ENCODE peak calls at places on chromosomes 2 and 18, in five cellular contexts. U is upper lobe of right lung, R is neuronal stem cell, P is astrocyte of the spinal cord, J is K562. M is an unnamed sample.

GRCh38 chr2:225112362-225113111 is 70.3 kb upstream of the DOCK10 start:
- DNase-seq in U (no peak), R (no peak), P (no peak), J (no peak), M (no peak)

GRCh38 chr2:128784626-128785306 is 466.1 kb upstream of the HS6ST1 start:
- DNase-seq in U (peak), R (no peak), P (no peak), J (no peak), M (no peak)

GRCh38 chr2:105873721-105874120 is 129.0 kb downstream of the NCK2 start:
- DNase-seq in U (no peak), R (peak), P (peak), J (peak), M (peak)

GRCh38 chr2:120809576-120810440 is 74.1 kb downstream of the GLI2 start:
- DNase-seq in U (no peak), R (no peak), P (no peak), J (no peak), M (no peak)

GRCh38 chr2:7703048-7703447 is 785.8 kb downstream of the RNF144A start:
- DNase-seq in U (no peak), R (no peak), P (no peak), J (no peak), M (no peak)

GRCh38 chr18:51030537-51031258 is 685 bp downstream of the SMAD4 start:
- DNase-seq in U (peak), R (peak), P (peak), J (peak), M (peak)

GRCh38 chr2:60439219-60439974 is 114.1 kb downstream of the BCL11A start:
- DNase-seq in U (peak), R (no peak), P (no peak), J (peak), M (peak)

GRCh38 chr2:145800201-145801091 is 1280.5 kb upstream of the ZEB2 start:
- DNase-seq in U (no peak), R (no peak), P (no peak), J (no peak), M (no peak)

GRCh38 chr2:151481744-151482143 is 72.0 kb downstream of the RIF1 start:
- DNase-seq in U (no peak), R (no peak), P (no peak), J (no peak), M (no peak)

GRCh38 chr18:13629841-13630747 is 96.3 kb downstream of the FAM210A start:
- DNase-seq in U (no peak), R (peak), P (peak), J (peak), M (peak)

GRCh38 chr2:74985983-74986382 is 27.5 kb downstream of the POLE4 start:
- DNase-seq in U (no peak), R (no peak), P (no peak), J (no peak), M (no peak)

GRCh38 chr2:137865954-137866540 is 98.2 kb upstream of the HNMT start:
- DNase-seq in U (no peak), R (peak), P (peak), J (peak), M (peak)

GRCh38 chr18:80074183-80074582 is 34.9 kb upstream of the ADNP2 start:
- DNase-seq in U (no peak), R (no peak), P (no peak), J (no peak), M (no peak)

GRCh38 chr2:100865819-100866462 is 46.0 kb downstream of the NPAS2 start:
- DNase-seq in U (no peak), R (no peak), P (peak), J (no peak), M (peak)

GRCh38 chr2:171523339-171523931 is 1.2 kb downstream of the CYBRD1 start:
- DNase-seq in U (peak), R (peak), P (peak), J (peak), M (peak)

GRCh38 chr2:18891598-18892345 is 302.4 kb upstream of the NT5C1B start:
- DNase-seq in U (no peak), R (no peak), P (no peak), J (no peak), M (no peak)

GRCh38 chr2:56806924-56807323 is 623.1 kb downstream of the CCDC85A start:
- DNase-seq in U (no peak), R (no peak), P (no peak), J (no peak), M (no peak)

GRCh38 chr2:1609706-1610485 is 134.4 kb downstream of the PXDN start:
- DNase-seq in U (peak), R (no peak), P (no peak), J (no peak), M (no peak)

GRCh38 chr2:238169708-238170251 is 11.0 kb downstream of the ERFE start:
- DNase-seq in U (peak), R (no peak), P (peak), J (no peak), M (peak)

GRCh38 chr2:8306530-8307351 is 375.1 kb upstream of the ID2 start:
- DNase-seq in U (no peak), R (no peak), P (peak), J (no peak), M (no peak)

GRCh38 chr2:42809876-42810125 is 17.4 kb upstream of the HAAO start:
- DNase-seq in U (peak), R (no peak), P (no peak), J (peak), M (no peak)

GRCh38 chr18:32389868-32390267 is 80.8 kb downstream of the GAREM1 start:
- DNase-seq in U (peak), R (no peak), P (no peak), J (no peak), M (no peak)

GRCh38 chr2:25072606-25073005 is 30.7 kb downstream of the EFR3B start:
- DNase-seq in U (no peak), R (no peak), P (no peak), J (no peak), M (no peak)

GRCh38 chr2:29012211-29012681 is 31.1 kb downstream of the TOGARAM2 start:
- DNase-seq in U (no peak), R (no peak), P (peak), J (no peak), M (peak)

GRCh38 chr2:26911911-26912861 is 58.3 kb upstream of the MAPRE3 start:
- DNase-seq in U (no peak), R (peak), P (no peak), J (no peak), M (no peak)

GRCh38 chr18:60865801-60866200 is 467.4 kb upstream of the CDH20 start:
- DNase-seq in U (no peak), R (peak), P (no peak), J (no peak), M (no peak)

GRCh38 chr2:157971702-157972101 is 95.6 kb upstream of the ACVR1 start:
- DNase-seq in U (no peak), R (no peak), P (peak), J (no peak), M (no peak)

GRCh38 chr2:119680457-119681195 is 1.6 kb downstream of the TMEM177 start:
- DNase-seq in U (no peak), R (no peak), P (no peak), J (no peak), M (no peak)

DNA sequence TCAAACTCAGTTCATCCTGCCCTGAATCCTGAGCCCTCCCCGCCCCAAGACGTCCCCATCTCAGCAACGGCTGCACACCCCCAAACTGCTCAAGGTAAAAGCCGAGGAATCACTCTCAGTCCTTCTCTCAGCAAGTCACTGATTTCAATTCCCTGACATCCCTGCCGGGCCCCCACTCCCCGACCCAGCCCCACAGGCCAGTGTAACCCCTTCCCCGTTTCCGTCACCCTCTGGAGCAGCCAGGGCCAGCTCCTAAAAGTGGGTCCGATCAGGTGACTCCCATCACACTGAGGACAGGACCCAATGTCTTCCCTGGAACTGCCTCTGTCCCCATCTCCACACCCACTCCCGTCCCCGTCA is 20.5 kb downstream of the SNORC start:
- DNase-seq in U (peak), R (no peak), P (no peak), J (no peak), M (no peak)
- H3K4me3 ChIP-seq in U (no peak), R (no peak), P (no peak), J (no peak), M (no peak)

DNA sequence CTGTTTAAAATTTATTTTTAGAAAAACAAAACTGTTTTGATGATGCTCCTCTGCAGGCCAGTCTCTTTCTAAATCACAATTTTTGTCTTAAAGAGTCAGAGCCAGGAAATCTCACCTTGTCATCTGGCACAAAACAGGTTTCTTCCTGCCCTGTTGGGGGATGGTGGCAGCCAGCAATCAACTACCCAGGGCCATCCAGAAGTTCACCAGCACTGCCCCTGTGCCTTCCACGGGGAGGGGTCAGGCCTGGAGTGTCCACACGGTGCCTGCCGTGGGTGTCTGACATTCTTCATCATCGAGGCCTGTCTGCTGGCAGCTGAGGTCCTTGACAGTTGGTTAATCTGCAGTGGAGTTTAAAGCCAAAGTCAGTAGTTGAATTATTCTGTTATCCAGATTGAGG is 40.0 kb upstream of the BMP10 start:
- DNase-seq in U (no peak), R (no peak), P (no peak), J (no peak), M (no peak)
- H3K4me3 ChIP-seq in U (no peak), R (no peak), P (no peak), J (no peak), M (no peak)

GRCh38 chr18:43277164-43277600 is at the start of gene SYT4:
- DNase-seq in U (peak), R (peak), P (peak), J (no peak), M (peak)
- H3K4me3 ChIP-seq in U (no peak), R (peak), P (no peak), J (no peak), M (no peak)

GRCh38 chr18:65527879-65528633 is 222.8 kb upstream of the CDH7 start:
- DNase-seq in U (no peak), R (no peak), P (peak), J (no peak), M (no peak)
- H3K4me3 ChIP-seq in U (no peak), R (no peak), P (no peak), J (no peak), M (no peak)

GRCh38 chr2:73291093-73291460 is 2.3 kb downstream of the EGR4 start:
- DNase-seq in U (peak), R (peak), P (peak), J (peak), M (peak)

GRCh38 chr2:73291461-73292315 is 1.7 kb downstream of the EGR4 start:
- DNase-seq in U (no peak), R (no peak), P (no peak), J (no peak), M (peak)

GRCh38 chr2:73293534-73294171 is at the start of gene EGR4:
- DNase-seq in U (peak), R (no peak), P (peak), J (peak), M (peak)

GRCh38 chr2:73292906-73293533 is 328 bp downstream of the EGR4 start:
- DNase-seq in U (no peak), R (no peak), P (no peak), J (no peak), M (no peak)

GRCh38 chr2:73292316-73292905 is 937 bp downstream of the EGR4 start:
- DNase-seq in U (no peak), R (no peak), P (no peak), J (no peak), M (no peak)
- H3K4me3 ChIP-seq in U (no peak), R (no peak), P (no peak), J (no peak), M (no peak)